ENCODE peak calls at places on chromosome 20, in four cellular contexts. One of them, this sample, is unnamed.

GRCh38 chr20:34220581-34220980 is 20.6 kb upstream of the ASIP start:
- DNase-seq in GM23248: peak
- DNase-seq in MM.1S: no peak
- DNase-seq in hepatocyte: no peak
- DNase-seq in this sample: peak

GRCh38 chr20:1186367-1186991 is 1.7 kb upstream of the TMEM74B start:
- DNase-seq in hepatocyte: no peak
- DNase-seq in GM23248: no peak
- DNase-seq in MM.1S: no peak
- DNase-seq in this sample: no peak

GRCh38 chr20:41432620-41433602 is 66.3 kb upstream of the EMILIN3 start:
- DNase-seq in MM.1S: peak
- DNase-seq in hepatocyte: no peak
- DNase-seq in GM23248: no peak
- DNase-seq in this sample: no peak

GRCh38 chr20:50221501-50222323 is 31.1 kb downstream of the CEBPB start:
- DNase-seq in hepatocyte: no peak
- DNase-seq in GM23248: peak
- DNase-seq in MM.1S: no peak
- DNase-seq in this sample: peak

GRCh38 chr20:23641936-23642751 is 4.4 kb upstream of the CST3 start:
- DNase-seq in GM23248: peak
- DNase-seq in hepatocyte: peak
- DNase-seq in MM.1S: no peak
- DNase-seq in this sample: peak

GRCh38 chr20:19594896-19595295 is 163.2 kb upstream of the RIN2 start:
- DNase-seq in MM.1S: no peak
- DNase-seq in GM23248: no peak
- DNase-seq in hepatocyte: no peak
- DNase-seq in this sample: no peak

GRCh38 chr20:50248104-50248631 is 57.5 kb downstream of the CEBPB start:
- DNase-seq in hepatocyte: no peak
- DNase-seq in GM23248: peak
- DNase-seq in MM.1S: no peak
- DNase-seq in this sample: no peak

GRCh38 chr20:2217857-2218529 is 77.8 kb upstream of the TGM3 start:
- DNase-seq in hepatocyte: no peak
- DNase-seq in GM23248: no peak
- DNase-seq in MM.1S: no peak
- DNase-seq in this sample: no peak

GRCh38 chr20:41574802-41575389 is 43.3 kb downstream of the CHD6 start:
- DNase-seq in MM.1S: no peak
- DNase-seq in hepatocyte: no peak
- DNase-seq in GM23248: no peak
- DNase-seq in this sample: no peak

GRCh38 chr20:1858859-1859258 is 36.3 kb upstream of the SIRPA start:
- DNase-seq in MM.1S: no peak
- DNase-seq in GM23248: peak
- DNase-seq in hepatocyte: no peak
- DNase-seq in this sample: no peak

GRCh38 chr20:34997171-34997570 is 41.5 kb downstream of the MYH7B start:
- DNase-seq in hepatocyte: no peak
- DNase-seq in GM23248: no peak
- DNase-seq in MM.1S: no peak
- DNase-seq in this sample: no peak

GRCh38 chr20:32982617-32983458 is 21.4 kb downstream of the SUN5 start:
- DNase-seq in hepatocyte: peak
- DNase-seq in MM.1S: no peak
- DNase-seq in GM23248: no peak
- DNase-seq in this sample: no peak

GRCh38 chr20:5729348-5729747 is 20.9 kb upstream of the SHLD1 start:
- DNase-seq in hepatocyte: no peak
- DNase-seq in GM23248: no peak
- DNase-seq in MM.1S: no peak
- DNase-seq in this sample: peak

GRCh38 chr20:64103871-64104666 is 3.3 kb downstream of the NPBWR2 start:
- DNase-seq in GM23248: no peak
- DNase-seq in MM.1S: no peak
- DNase-seq in hepatocyte: no peak
- DNase-seq in this sample: no peak

DNA sequence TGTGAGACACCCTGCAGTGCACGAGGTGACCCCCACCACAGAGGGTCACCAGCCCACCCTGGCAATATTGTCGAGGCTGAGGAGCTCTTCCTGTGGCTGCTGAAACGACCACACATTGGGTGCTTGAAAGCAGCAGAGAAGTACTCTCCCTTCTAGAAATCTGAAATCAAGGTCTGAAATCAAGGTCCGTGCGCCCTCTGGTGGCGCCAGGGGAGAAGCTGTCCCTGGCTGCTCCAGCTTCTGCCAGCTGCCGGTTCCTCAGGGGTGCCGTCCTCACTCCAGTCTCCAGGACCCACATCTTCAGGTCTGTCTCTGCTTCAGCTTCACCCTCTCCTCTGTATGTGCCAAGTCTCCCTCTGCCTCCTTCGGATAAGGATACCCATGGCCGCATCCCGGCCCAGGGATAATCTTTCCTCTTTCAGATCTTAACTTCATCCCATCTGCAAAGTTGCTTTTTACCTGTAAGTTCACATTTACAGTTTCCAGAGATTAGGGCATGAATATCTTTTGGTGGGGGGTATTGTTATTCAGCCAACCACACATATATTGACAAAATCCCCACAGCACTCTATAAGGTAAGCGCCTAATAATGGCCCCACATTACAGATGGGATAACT is 108.3 kb upstream of the PHACTR3 start:
- DNase-seq in hepatocyte: peak
- DNase-seq in GM23248: peak
- DNase-seq in MM.1S: peak
- DNase-seq in this sample: peak
- TF ChIP-seq EZH2phosphoT487 in hepatocyte: no peak
- TF ChIP-seq EZH2phosphoT487 in GM23248: no peak
- TF ChIP-seq EZH2phosphoT487 in MM.1S: no peak
- TF ChIP-seq EZH2phosphoT487 in this sample: no peak

DNA sequence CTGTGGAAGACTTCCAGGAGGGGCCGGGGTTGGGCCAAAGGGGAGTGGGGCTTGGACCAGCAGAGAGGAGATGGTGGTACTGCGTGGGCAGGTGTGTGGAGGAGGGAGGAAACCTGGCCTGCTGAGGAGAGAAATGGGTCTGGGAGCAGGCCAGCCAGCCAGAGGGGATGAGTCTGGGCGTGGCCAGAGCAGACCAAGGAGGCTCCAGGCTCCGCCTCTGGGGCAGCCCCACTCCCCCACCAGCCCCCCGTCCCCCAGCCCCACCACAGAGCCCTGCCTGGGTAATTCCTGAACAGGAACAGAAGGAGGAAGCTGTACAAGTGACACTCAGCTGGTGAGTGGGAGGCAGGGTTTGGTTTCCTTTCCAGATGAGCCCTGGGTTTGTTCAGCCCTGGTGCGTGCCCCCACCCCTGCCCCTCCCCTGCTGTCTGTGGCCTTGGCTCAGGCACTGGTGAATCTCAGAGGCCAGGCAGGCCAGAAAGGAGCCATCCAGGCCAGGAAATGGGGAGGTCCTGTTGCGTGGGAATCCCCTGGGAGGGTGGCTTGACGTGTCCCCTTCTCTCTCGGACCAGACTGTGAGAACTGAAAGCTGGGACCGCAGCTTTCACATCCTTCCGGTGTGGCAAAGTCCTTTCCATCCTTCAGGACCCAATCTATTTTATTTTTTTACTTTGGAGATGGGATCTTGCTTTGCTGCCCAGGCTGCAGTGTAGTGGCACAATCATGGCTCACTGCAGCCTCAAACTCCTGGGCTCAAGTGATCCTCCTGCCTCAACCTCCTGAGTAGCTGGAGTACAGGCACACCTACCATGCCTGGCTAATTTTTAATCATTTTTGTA is 9.4 kb upstream of the SRC start:
- DNase-seq in MM.1S: peak
- DNase-seq in GM23248: peak
- DNase-seq in hepatocyte: peak
- DNase-seq in this sample: no peak
- H3K4me3 ChIP-seq in MM.1S: no peak
- H3K4me3 ChIP-seq in GM23248: no peak
- H3K4me3 ChIP-seq in hepatocyte: no peak
- H3K4me3 ChIP-seq in this sample: no peak

DNA sequence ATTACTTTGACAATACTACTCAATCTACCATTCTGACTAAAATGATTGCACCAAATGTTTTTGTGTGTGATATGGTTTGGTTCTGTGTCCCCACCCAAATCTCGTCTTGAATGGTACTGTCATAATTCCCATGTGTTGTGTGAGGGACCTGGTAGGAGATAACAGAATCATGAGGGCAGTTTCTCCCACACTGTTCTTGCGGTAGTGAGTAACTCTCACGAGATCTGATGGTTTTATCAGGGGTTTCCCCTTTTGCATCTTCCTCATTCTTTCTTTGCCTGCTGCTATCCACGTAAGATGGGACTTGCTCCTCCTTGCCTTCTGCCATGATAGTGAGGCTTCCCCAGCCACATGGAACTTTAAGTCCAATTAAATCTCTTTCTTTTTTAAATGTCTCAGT is 20.8 kb downstream of the SYCP2 start:
- DNase-seq in MM.1S: no peak
- DNase-seq in hepatocyte: no peak
- DNase-seq in GM23248: no peak
- DNase-seq in this sample: no peak
- H3K27ac ChIP-seq in MM.1S: no peak
- H3K27ac ChIP-seq in hepatocyte: no peak
- H3K27ac ChIP-seq in GM23248: no peak
- H3K27ac ChIP-seq in this sample: no peak

GRCh38 chr20:54625497-54625896 is 150.1 kb downstream of the DOK5 start:
- DNase-seq in GM23248: no peak
- DNase-seq in hepatocyte: no peak
- DNase-seq in MM.1S: no peak
- DNase-seq in this sample: no peak

GRCh38 chr20:54624701-54625472 is 149.5 kb downstream of the DOK5 start:
- DNase-seq in GM23248: no peak
- DNase-seq in MM.1S: no peak
- DNase-seq in hepatocyte: peak
- DNase-seq in this sample: no peak

GRCh38 chr20:54623923-54624569 is 148.7 kb downstream of the DOK5 start:
- DNase-seq in MM.1S: no peak
- DNase-seq in hepatocyte: no peak
- DNase-seq in GM23248: no peak
- DNase-seq in this sample: no peak

GRCh38 chr20:54619181-54619580 is 143.8 kb downstream of the DOK5 start:
- DNase-seq in MM.1S: no peak
- DNase-seq in hepatocyte: peak
- DNase-seq in GM23248: no peak
- DNase-seq in this sample: no peak

DNA sequence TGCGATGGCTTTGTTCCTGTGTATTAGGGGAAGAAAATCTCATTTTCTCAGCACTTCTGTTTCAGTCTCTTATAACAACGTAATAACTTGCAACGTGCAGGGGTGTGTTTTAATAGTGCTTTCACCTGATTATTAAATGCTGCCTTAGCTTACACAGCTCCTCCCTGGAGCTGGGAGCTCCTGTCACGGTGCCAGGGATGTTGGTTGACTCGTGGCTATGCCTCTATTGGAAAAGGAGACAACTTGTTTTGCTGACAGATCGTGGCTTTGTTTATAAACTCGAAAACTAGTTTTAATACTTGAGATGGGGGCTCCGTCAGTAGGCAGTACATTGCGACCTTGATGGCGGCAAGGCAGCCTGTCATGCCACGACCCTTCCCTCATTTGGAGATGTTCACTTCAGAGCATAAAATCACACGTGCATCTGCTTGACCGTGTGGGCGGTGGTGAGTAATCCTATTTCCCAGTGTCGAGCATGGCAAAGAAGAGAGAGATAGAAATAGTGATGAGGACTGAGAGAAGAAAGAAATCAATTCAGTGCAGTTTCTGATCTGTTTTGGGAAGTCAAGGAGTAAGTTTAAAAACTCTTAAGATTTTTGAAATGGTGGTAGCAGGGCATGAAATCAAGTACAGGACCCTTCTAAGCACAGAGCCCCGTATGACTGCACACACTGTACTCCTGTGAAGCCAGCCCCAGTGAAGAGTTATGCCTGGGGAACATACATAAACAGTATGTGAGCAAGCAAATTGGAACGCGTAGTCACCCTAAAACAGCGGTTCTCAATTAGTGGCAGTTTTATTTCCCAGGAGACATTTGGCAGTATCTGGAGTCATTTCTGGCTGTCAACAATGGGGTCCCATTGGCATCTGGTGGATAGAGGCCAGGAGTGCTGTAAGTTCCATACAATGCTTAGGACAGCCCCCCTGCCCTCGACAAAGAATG is 147.2 kb downstream of the DOK5 start:
- DNase-seq in GM23248: peak
- DNase-seq in hepatocyte: no peak
- DNase-seq in MM.1S: no peak
- DNase-seq in this sample: no peak
- TF ChIP-seq EZH2phosphoT487 in GM23248: no peak
- TF ChIP-seq EZH2phosphoT487 in hepatocyte: no peak
- TF ChIP-seq EZH2phosphoT487 in MM.1S: no peak
- TF ChIP-seq EZH2phosphoT487 in this sample: no peak